ENCODE peak calls at places on chromosomes 7 and 10, in six cellular contexts. C is H9, J is IMR-90, Q is mesenchymal stem cell, F is neuronal stem cell, A is H1. U is an unnamed sample.

GRCh38 chr7:12130664-12131063 is 80.4 kb upstream of the TMEM106B start:
- DNase-seq in C (no peak), J (no peak), Q (no peak), F (no peak), A (no peak), U (peak)

GRCh38 chr10:133013478-133013877 is 71.1 kb upstream of the CFAP46 start:
- DNase-seq in C (no peak), J (no peak), Q (no peak), F (no peak), A (no peak), U (peak)

GRCh38 chr7:42745357-42746022 is 166.4 kb downstream of the C7orf25 start:
- DNase-seq in C (peak), J (peak), Q (peak), F (no peak), A (peak), U (peak)

GRCh38 chr7:21984042-21984441 is 38.3 kb upstream of the CDCA7L start:
- DNase-seq in C (no peak), J (no peak), Q (no peak), F (no peak), A (no peak), U (no peak)

GRCh38 chr10:127278001-127278400 is 81.6 kb upstream of the INSYN2A start:
- DNase-seq in C (no peak), J (peak), Q (no peak), F (no peak), A (no peak), U (no peak)

GRCh38 chr7:11231190-11231589 is 257.5 kb downstream of the PHF14 start:
- DNase-seq in C (no peak), J (no peak), Q (no peak), F (no peak), A (no peak), U (no peak)

GRCh38 chr10:49488056-49488455 is 50.9 kb downstream of the ERCC6 start:
- DNase-seq in C (no peak), J (no peak), Q (no peak), F (no peak), A (no peak), U (no peak)

GRCh38 chr10:77111611-77112550 is 525.7 kb downstream of the KCNMA1 start:
- DNase-seq in C (no peak), J (peak), Q (peak), F (peak), A (peak), U (peak)

GRCh38 chr10:70052462-70053211 is at the start of gene MACROH2A2:
- DNase-seq in C (peak), J (peak), Q (peak), F (peak), A (peak), U (no peak)

GRCh38 chr7:114988755-114989154 is 66.9 kb downstream of the MDFIC start:
- DNase-seq in C (no peak), J (peak), Q (peak), F (no peak), A (no peak), U (no peak)
- H2AK5ac ChIP-seq in C (no peak), J (no peak), Q (no peak), F (no peak), A (no peak), U (no peak)

DNA sequence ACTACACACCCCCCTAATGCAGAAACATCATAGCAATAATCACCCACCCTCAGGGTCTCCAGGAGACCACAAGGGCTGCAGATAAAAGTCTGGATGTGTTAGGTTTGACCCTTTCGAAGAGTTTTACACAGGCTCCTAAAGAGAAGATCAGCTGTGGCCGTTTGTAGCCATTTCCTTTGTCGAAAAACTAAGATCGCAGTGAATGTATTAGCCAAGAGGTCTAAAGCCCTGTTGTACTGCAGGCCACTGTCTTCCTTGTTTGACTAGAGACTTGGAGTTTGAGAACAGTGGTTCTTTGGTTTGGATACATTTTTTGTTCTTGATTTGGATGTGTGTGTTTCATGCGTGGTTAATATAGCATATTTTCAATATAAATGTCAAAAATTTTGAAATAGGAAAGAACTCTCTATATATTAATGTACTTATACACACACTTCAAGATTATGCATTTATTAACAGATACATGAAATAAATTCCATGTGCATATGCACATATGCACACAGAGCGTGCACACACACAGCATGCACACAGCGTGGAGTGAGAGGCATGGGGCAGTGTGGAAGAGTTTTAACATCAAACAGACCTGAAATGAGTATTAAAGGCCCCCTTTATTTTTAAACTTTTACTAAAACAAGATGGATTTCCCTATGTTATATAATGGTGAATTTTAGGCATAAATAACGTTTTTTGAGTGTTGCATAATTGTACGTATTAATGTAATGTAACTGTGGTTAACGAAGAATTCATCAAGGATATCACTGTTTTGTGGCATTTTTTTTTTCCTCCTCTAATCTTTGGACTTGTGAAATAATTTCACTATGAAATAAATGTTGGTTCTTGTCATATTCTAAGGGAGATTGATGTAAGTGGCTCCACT is 2.2 kb downstream of the IKZF1 start:
- DNase-seq in C (no peak), J (no peak), Q (no peak), F (no peak), A (no peak), U (no peak)
- H2AFZ ChIP-seq in C (no peak), J (no peak), Q (no peak), F (peak), A (no peak), U (no peak)

GRCh38 chr10:31604141-31604540 is 285.1 kb downstream of the ZEB1 start:
- DNase-seq in C (no peak), J (peak), Q (no peak), F (no peak), A (no peak), U (peak)

GRCh38 chr10:31604646-31605170 is 285.7 kb downstream of the ZEB1 start:
- DNase-seq in C (peak), J (no peak), Q (no peak), F (no peak), A (no peak), U (no peak)

GRCh38 chr10:31605846-31606543 is 287.0 kb downstream of the ZEB1 start:
- DNase-seq in C (no peak), J (no peak), Q (peak), F (no peak), A (no peak), U (no peak)

GRCh38 chr10:31606841-31607240 is 287.8 kb downstream of the ZEB1 start:
- DNase-seq in C (no peak), J (peak), Q (peak), F (no peak), A (no peak), U (no peak)

DNA sequence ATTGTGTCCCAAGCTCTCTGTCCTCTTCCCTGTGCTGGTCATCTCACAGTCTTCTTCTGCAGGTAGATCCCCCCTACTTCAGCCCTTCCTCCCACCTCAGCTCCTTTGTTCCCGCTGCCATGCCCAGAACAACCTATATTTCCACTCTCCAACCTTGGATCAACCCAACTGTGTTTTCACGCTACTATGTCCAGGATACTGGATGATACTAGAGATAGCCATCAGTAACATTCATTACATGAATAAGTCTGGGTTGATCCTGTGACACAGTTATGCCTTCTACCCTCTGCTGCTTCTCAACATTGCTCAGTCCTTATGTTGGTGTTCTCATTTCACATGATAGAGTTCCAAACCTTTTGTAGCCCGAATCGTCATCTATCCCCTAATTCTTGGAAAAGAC is 286.4 kb downstream of the ZEB1 start:
- DNase-seq in C (peak), J (no peak), Q (no peak), F (no peak), A (no peak), U (no peak)
- H2AK5ac ChIP-seq in C (no peak), J (no peak), Q (no peak), F (no peak), A (no peak), U (no peak)

GRCh38 chr7:76383089-76383944 is 24.5 kb upstream of the YWHAG start:
- DNase-seq in C (peak), J (no peak), Q (no peak), F (no peak), A (peak), U (peak)

GRCh38 chr7:76375251-76375650 is 16.5 kb upstream of the YWHAG start:
- DNase-seq in C (no peak), J (no peak), Q (no peak), F (no peak), A (no peak), U (no peak)

GRCh38 chr7:76377186-76377918 is 18.6 kb upstream of the YWHAG start:
- DNase-seq in C (no peak), J (peak), Q (no peak), F (no peak), A (no peak), U (no peak)

GRCh38 chr7:76381814-76382213 is 23.0 kb upstream of the YWHAG start:
- DNase-seq in C (no peak), J (no peak), Q (no peak), F (no peak), A (no peak), U (peak)

DNA sequence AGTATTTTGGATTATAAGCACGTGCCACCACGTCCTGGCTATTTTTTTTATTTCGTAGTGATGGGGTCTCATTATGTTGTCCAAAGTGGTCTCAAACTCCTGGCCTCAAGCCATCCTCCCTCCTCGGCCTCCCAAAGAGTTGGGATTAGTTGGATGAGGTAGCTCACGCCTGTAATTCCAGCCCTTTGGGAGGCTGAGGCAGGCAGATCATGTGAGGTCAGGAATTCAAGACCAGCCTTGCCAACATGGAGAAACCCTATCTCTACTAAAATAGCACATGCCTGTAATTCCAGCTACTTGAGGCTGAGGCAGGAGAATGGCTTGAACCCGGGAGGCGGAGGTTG is 21.8 kb upstream of the YWHAG start:
- DNase-seq in C (no peak), J (no peak), Q (no peak), F (no peak), A (no peak), U (no peak)
- H2AFZ ChIP-seq in C (no peak), J (peak), Q (no peak), F (peak), A (peak), U (peak)

GRCh38 chr10:103449208-103450144 is 2.7 kb downstream of the CALHM2 start:
- DNase-seq in C (no peak), J (no peak), Q (no peak), F (no peak), A (no peak), U (no peak)

GRCh38 chr10:103450201-103450695 is 1.9 kb downstream of the CALHM2 start:
- DNase-seq in C (no peak), J (no peak), Q (no peak), F (no peak), A (no peak), U (no peak)

GRCh38 chr10:103451871-103452713 is at the start of gene CALHM2:
- DNase-seq in C (peak), J (peak), Q (peak), F (peak), A (peak), U (peak)

GRCh38 chr10:103452714-103453230 is 602 bp upstream of the CALHM2 start:
- DNase-seq in C (no peak), J (no peak), Q (no peak), F (no peak), A (no peak), U (peak)

DNA sequence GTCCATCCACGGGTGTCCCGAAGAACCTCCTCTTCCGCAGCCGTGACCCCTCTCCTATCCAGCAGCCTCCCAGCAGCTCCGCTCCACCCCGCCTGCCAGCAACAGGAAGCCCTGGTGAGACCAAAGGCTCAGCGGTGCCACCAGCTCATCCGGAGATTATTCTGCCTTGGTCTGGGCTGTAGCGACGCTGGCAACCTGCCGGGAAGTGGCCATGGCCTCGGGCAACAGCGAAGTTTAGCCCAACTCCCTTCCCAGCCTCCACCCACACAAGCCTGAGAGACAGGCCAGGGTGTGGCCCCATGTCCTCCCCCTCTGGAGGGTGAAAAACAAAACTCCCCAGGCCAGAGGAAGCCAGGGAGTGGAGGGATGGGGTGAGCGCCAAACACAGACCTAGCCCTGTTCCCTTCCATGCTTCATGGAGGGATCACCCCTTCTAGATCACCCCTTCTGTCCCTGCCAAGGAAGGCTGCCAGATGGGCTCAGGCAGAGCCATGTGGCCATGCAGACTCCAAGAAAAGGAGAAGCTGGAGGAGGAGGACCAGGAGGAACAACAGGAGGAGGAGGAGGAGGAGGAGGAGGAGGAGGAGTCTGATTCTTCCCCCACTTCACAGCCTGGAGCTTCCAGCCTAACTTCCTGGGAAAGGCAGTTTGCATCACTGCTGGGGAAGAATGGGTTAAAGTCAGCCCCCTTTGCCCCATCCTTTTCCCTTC is 924 bp downstream of the CALHM2 start:
- DNase-seq in C (no peak), J (no peak), Q (no peak), F (no peak), A (no peak), U (peak)
- H2AK5ac ChIP-seq in C (no peak), J (peak), Q (no peak), F (no peak), A (no peak), U (no peak)

GRCh38 chr7:26868841-26869505 is 4.6 kb upstream of the SKAP2 start:
- DNase-seq in C (no peak), J (peak), Q (no peak), F (no peak), A (no peak), U (no peak)
- H2AFZ ChIP-seq in C (no peak), J (no peak), Q (no peak), F (no peak), A (no peak), U (no peak)

DNA sequence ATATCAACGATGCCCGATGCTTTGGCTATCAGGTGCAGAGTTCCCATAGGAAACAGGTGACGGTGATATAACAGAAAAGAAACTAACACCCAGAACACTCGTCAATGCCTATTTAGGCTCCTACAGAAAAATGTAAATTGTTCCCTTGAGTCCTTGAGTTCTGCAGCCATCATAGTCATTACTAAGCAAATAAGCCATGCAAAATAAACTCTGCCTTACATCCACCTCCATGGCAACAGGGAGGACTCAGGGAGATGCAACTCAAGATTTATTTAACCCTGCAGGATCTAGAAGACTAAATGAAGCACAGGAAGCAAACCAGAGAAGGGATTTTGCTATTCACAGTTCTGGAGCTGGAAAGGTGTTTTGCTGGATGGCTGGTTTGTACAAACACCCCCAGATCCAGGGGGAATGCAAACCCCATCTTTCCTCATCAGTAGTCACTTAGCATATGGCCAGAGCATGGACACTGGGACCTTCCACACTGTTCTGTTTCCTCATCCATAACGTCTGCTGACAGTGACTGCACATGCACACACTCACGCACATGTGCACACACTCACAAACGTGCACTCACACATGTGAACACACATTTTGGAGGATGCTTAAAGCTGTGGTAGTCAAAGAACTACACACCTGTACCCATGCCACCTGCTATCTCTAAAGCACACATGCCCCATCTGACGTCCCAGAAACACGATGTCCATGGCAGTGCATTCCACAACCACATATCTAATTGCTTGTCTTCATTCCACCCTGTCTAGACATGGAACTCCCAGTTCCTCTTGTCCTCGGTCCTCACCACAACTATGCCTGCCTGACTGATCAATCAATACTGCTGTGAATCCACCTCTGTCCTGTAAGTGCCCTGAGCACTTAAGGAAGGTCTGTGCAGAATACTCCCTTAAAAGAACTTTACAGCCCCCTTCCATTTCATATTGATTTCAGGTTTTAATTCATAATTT is 178.2 kb downstream of the COBL start:
- DNase-seq in C (no peak), J (no peak), Q (no peak), F (no peak), A (peak), U (peak)
- H2AK5ac ChIP-seq in C (no peak), J (no peak), Q (no peak), F (no peak), A (no peak), U (no peak)

U was measured in trophoblast cell.